ENCODE peak calls at places on chromosomes 1 and 21, in seven cellular contexts. D is IMR-90, B is H1, T is H9, R is mesenchymal stem cell, N is mesendoderm, G is trophoblast cell. A is an unnamed sample. For H3K79me1 and H3K4me1, the result is how much of the 10 kb centered on the place peaks cover.

GRCh38 chr1:68049941-68050878 is at the start of gene DIRAS3:
- DNase-seq in G (peak), N (no peak), R (peak), D (peak), T (no peak), B (no peak), A (no peak)

GRCh38 chr1:24999906-25000305 is 69.8 kb upstream of the RUNX3 start:
- DNase-seq in T (no peak), R (no peak), G (no peak), D (no peak), N (no peak), B (no peak), A (no peak)

GRCh38 chr1:87778896-87779295 is 450.2 kb downstream of the LMO4 start:
- DNase-seq in T (no peak), R (no peak), D (peak), N (peak), G (no peak), B (no peak), A (no peak)

GRCh38 chr1:16972210-16972916 is 8.1 kb downstream of the MFAP2 start:
- DNase-seq in G (no peak), T (no peak), R (no peak), B (no peak), N (no peak), D (no peak), A (no peak)

GRCh38 chr21:31732891-31733520 is 1.1 kb upstream of the SCAF4 start:
- DNase-seq in N (peak), B (no peak), R (no peak), D (peak), G (no peak), T (peak), A (no peak)

GRCh38 chr1:93437976-93438605 is 9.8 kb upstream of the FNBP1L start:
- DNase-seq in N (peak), B (no peak), G (peak), T (no peak), R (peak), D (peak), A (peak)

GRCh38 chr1:21220815-21221214 is 44.1 kb upstream of the EIF4G3 start:
- DNase-seq in T (no peak), N (no peak), R (no peak), G (no peak), B (no peak), D (peak), A (no peak)

GRCh38 chr1:151059342-151060240 is at the start of gene CDC42SE1:
- DNase-seq in B (no peak), R (peak), T (peak), G (peak), N (peak), D (peak), A (peak)

GRCh38 chr1:86067626-86068025 is 88.9 kb downstream of the COL24A1 start:
- DNase-seq in B (no peak), G (no peak), T (no peak), N (no peak), D (peak), R (no peak), A (no peak)

GRCh38 chr1:184650177-184650866 is 104.3 kb downstream of the EDEM3 start:
- DNase-seq in N (no peak), B (no peak), D (no peak), G (peak), R (no peak), T (no peak), A (no peak)

GRCh38 chr1:20891091-20891490 is 104.0 kb upstream of the HP1BP3 start:
- DNase-seq in D (peak), G (no peak), B (no peak), N (no peak), T (no peak), R (peak), A (no peak)

GRCh38 chr1:18926315-18927081 is 24.1 kb upstream of the ALDH4A1 start:
- DNase-seq in D (peak), N (peak), R (peak), B (no peak), G (peak), T (no peak), A (no peak)

GRCh38 chr21:25428537-25428936 is 178.7 kb downstream of the MRPL39 start:
- DNase-seq in R (no peak), D (peak), N (no peak), B (no peak), G (peak), T (no peak), A (no peak)

GRCh38 chr1:114758251-114758832 is 558 bp upstream of the CSDE1 start:
- DNase-seq in N (peak), G (no peak), R (peak), D (no peak), B (no peak), T (no peak), A (no peak)

GRCh38 chr1:1179983-1180861 is 6.5 kb downstream of the TTLL10 start:
- DNase-seq in N (no peak), T (peak), B (no peak), G (no peak), D (no peak), R (no peak), A (no peak)

GRCh38 chr1:61139324-61140055 is 57.1 kb downstream of the NFIA start:
- DNase-seq in T (no peak), R (peak), N (no peak), B (no peak), G (peak), D (peak), A (no peak)

GRCh38 chr1:54871275-54872040 is 15.5 kb downstream of the DHCR24 start:
- DNase-seq in N (no peak), D (no peak), B (no peak), G (no peak), R (no peak), T (no peak), A (no peak)

GRCh38 chr1:88210088-88210825 is 473.8 kb upstream of the PKN2 start:
- DNase-seq in N (no peak), D (no peak), T (no peak), B (no peak), G (no peak), R (no peak), A (no peak)

GRCh38 chr1:209609403-209610377 is 26.2 kb downstream of the CAMK1G start:
- DNase-seq in B (no peak), D (no peak), R (no peak), N (no peak), G (peak), T (no peak), A (no peak)

GRCh38 chr1:151510614-151510956 is 602 bp upstream of the CGN start:
- DNase-seq in G (no peak), N (no peak), B (no peak), D (no peak), R (no peak), T (no peak), A (no peak)

GRCh38 chr21:46048926-46049889 is 48.7 kb upstream of the COL6A2 start:
- DNase-seq in D (peak), T (peak), N (peak), G (peak), R (peak), B (no peak), A (no peak)

GRCh38 chr1:245031041-245031440 is 123.7 kb upstream of the KIF26B start:
- DNase-seq in T (no peak), N (no peak), D (no peak), B (no peak), R (no peak), G (no peak), A (no peak)

GRCh38 chr1:16986596-16987361 is 6.4 kb upstream of the MFAP2 start:
- DNase-seq in N (peak), G (peak), B (no peak), T (peak), R (peak), D (no peak), A (no peak)

GRCh38 chr1:941588-942383 is 17.3 kb downstream of the NOC2L start:
- DNase-seq in B (no peak), D (peak), R (peak), N (peak), T (peak), G (peak), A (peak)

GRCh38 chr1:235759336-235759735 is 107.4 kb downstream of the LYST start:
- DNase-seq in T (no peak), B (no peak), G (peak), N (no peak), R (no peak), D (no peak), A (no peak)

GRCh38 chr1:12811409-12811784 is 19.8 kb downstream of the PRAMEF11 start:
- DNase-seq in B (no peak), T (no peak), G (no peak), R (no peak), D (no peak), N (no peak), A (no peak)

GRCh38 chr1:76170114-76170513 is 95.6 kb downstream of the ST6GALNAC3 start:
- DNase-seq in T (no peak), B (no peak), G (no peak), R (no peak), D (no peak), N (no peak), A (no peak)

GRCh38 chr21:44848821-44849521 is 24.5 kb downstream of the PTTG1IP start:
- DNase-seq in R (no peak), N (no peak), D (no peak), B (no peak), T (no peak), G (no peak), A (no peak)

GRCh38 chr1:2277741-2278488 is 49.8 kb downstream of the SKI start:
- DNase-seq in N (peak), D (no peak), T (peak), B (no peak), R (peak), G (no peak), A (no peak)

GRCh38 chr1:25911162-25911561 is 4.9 kb upstream of the STMN1 start:
- DNase-seq in G (no peak), N (no peak), D (no peak), R (no peak), T (no peak), B (no peak), A (no peak)

GRCh38 chr1:150272379-150272840 is at the start of gene C1orf54:
- DNase-seq in T (peak), N (peak), G (no peak), D (peak), R (peak), B (no peak), A (peak)

GRCh38 chr1:84796201-84796600 is 96.8 kb downstream of the LPAR3 start:
- DNase-seq in G (peak), N (no peak), D (no peak), R (no peak), B (no peak), T (no peak), A (no peak)

GRCh38 chr1:214840366-214840765 is 237.4 kb downstream of the CENPF start:
- DNase-seq in N (no peak), G (no peak), B (no peak), T (no peak), R (no peak), D (peak), A (no peak)

GRCh38 chr1:54051936-54052469 is 1.0 kb downstream of the TMEM59 start:
- DNase-seq in B (no peak), N (peak), T (no peak), D (no peak), R (no peak), G (peak), A (no peak)

GRCh38 chr21:26850116-26850643 is 5.0 kb upstream of the ADAMTS1 start:
- DNase-seq in T (no peak), N (peak), D (peak), G (peak), R (peak), B (no peak), A (peak)

GRCh38 chr1:47788761-47789160 is 208.4 kb downstream of the TRABD2B start:
- DNase-seq in R (no peak), N (no peak), T (no peak), G (peak), B (no peak), D (no peak), A (no peak)

GRCh38 chr1:235882816-235883215 is 16.1 kb upstream of the LYST start:
- DNase-seq in R (no peak), T (no peak), B (no peak), D (no peak), N (no peak), G (no peak), A (no peak)

DNA sequence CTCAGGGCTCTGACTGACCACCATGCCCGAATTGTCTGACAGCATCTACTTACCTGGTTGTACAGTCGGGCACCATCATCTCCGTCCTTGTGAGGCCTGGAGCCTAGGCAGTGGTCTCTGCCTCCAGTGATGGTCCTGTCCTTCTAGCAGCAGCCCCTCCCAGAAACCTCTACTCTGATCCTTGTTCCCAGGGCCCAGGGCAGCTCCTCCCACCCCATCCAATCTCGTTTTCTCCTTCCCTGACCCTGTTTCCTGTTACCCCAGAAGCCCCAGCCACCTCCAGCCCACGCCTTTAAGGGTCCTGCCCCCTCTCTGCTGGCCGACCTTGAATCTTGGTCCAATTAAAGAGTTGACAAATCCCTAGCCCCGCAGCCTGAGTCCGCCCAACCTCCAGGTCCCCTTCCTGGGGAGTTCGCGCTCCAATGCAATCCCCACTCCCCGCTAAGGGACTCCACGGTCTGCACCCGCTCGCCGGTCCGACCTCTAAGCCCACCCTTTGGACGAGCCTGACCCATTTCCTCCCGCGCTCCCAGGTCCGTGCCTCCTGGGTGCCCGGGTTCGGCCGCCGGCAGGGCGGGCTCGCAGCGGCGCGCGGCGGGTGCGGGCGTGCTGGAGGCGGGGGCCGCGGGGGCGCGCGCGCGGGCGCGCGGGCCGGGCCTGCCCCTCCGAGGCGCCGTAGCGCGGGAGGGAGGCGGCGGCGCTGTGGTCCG is at the start of gene B4GALT2:
- DNase-seq in R (no peak), T (peak), N (peak), G (peak), B (no peak), D (no peak), A (no peak)
- H3K79me1 ChIP-seq in R (under half), T (under half), N (under half), G (under half), B (under half), D (under half), A (under half)

GRCh38 chr21:14685568-14685967 is 139.5 kb upstream of the SAMSN1 start:
- DNase-seq in B (no peak), T (no peak), G (peak), N (no peak), R (no peak), D (no peak), A (no peak)
- H3K4me1 ChIP-seq in B (under half), T (under half), G (under half), N (under half), R (under half), D (under half), A (under half)

GRCh38 chr1:14704846-14705245 is 106.4 kb downstream of the KAZN start:
- DNase-seq in N (no peak), D (no peak), G (no peak), R (no peak), B (no peak), T (no peak), A (no peak)
- H2BK5ac ChIP-seq in N (no peak), D (no peak), G (no peak), R (no peak), B (no peak), T (no peak), A (no peak)

GRCh38 chr1:110460253-110461220 is 9.6 kb downstream of the PROK1 start:
- DNase-seq in N (peak), B (no peak), D (peak), T (peak), R (peak), G (peak), A (peak)

GRCh38 chr1:110462964-110463363 is 12.0 kb downstream of the PROK1 start:
- DNase-seq in T (no peak), N (no peak), B (no peak), D (peak), R (no peak), G (no peak), A (no peak)

GRCh38 chr1:110463695-110464094 is 12.7 kb downstream of the PROK1 start:
- DNase-seq in T (no peak), N (no peak), D (peak), G (no peak), B (no peak), R (peak), A (no peak)

GRCh38 chr1:110464340-110464739 is 13.4 kb downstream of the PROK1 start:
- DNase-seq in R (peak), D (peak), B (no peak), G (peak), T (no peak), N (no peak), A (no peak)

DNA sequence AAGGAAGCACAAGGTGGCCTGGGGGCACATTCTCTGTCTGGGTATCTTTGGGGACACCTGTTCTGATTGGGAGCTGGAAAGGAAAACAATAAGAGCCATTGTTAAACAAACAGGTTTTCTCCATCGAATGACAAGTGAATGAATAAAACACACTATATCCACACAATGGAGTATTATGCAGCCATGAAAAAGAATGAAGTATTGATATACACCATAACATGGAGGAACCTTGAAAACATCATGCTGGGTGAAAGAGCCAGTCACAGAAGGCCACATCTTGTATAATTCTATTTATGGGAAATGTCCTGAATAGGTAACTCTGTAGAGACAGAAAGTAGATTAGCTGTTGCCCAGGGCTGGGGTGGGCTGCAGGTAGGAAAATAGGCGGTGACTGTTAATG is 11.1 kb downstream of the PROK1 start:
- DNase-seq in R (no peak), D (no peak), B (no peak), T (no peak), N (no peak), G (no peak), A (no peak)
- H3K79me1 ChIP-seq in R (under half), D (under half), B (under half), T (under half), N (under half), G (under half), A (under half)

GRCh38 chr1:156282143-156282478 is 514 bp downstream of the SMG5 start:
- DNase-seq in R (no peak), N (peak), D (no peak), G (peak), T (no peak), B (no peak), A (no peak)
- H3K4me1 ChIP-seq in R (under half), N (under half), D (under half), G (under half), T (under half), B (under half), A (under half)

DNA sequence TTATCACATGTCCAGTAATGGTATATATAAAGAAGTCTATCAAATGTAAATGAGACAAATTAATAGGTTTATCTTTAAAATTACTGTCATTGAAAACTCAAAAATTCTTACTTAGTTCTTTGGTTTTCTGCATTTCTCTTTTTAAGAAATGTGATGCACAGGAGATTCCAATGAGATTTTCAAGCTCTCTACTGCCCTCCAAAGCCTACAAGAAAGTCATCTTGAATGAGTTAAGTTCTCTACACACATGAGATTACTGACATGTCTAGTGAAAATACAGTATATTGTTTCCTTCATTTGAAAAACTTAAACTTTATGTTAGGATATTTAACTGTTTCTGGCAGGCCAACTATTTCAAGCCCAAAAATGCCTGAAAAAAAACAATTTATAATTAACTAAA is 68.8 kb downstream of the ITGB3BP start:
- DNase-seq in N (peak), B (no peak), T (no peak), R (peak), D (peak), G (no peak), A (no peak)
- H2BK5ac ChIP-seq in N (no peak), B (no peak), T (no peak), R (no peak), D (no peak), G (no peak), A (no peak)

GRCh38 chr1:49842596-49842995 is 181.2 kb downstream of the AGBL4 start:
- DNase-seq in N (no peak), G (no peak), B (no peak), D (no peak), T (no peak), R (no peak), A (no peak)

DNA sequence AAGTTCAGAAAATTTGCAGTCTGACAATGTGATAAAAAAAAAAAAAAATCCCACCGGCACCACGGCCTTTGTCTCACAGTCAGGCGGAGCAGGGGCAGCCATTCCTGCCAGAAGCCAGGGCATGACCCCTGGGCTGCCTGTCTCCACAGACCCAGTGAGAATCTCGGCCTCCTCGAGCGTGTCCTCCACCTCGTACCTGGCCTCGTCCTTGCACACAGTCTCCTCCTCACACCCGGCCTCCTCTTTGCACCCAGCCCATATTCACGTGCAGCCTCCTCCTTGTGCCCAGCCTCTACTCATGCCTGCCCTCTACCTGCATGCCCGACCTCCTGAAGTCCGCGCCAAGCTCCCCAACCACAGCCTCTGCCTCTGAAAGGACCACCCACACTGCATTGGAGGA is 182.0 kb downstream of the AGBL4 start:
- DNase-seq in R (no peak), T (no peak), N (no peak), G (no peak), D (no peak), B (no peak), A (no peak)
- H3K79me1 ChIP-seq in R (under half), T (under half), N (under half), G (under half), D (under half), B (under half), A (under half)

GRCh38 chr1:163169553-163169952 is 33.2 kb downstream of the RGS5 start:
- DNase-seq in G (no peak), B (no peak), R (no peak), T (no peak), D (no peak), N (no peak), A (no peak)

GRCh38 chr1:163168053-163168452 is 34.7 kb downstream of the RGS5 start:
- DNase-seq in G (peak), B (no peak), T (no peak), D (peak), N (peak), R (peak), A (no peak)

GRCh38 chr1:163163861-163164582 is 38.7 kb downstream of the RGS5 start:
- DNase-seq in R (peak), T (no peak), B (no peak), N (no peak), D (peak), G (no peak), A (no peak)

GRCh38 chr1:163165119-163165518 is 37.6 kb downstream of the RGS5 start:
- DNase-seq in R (no peak), B (no peak), D (no peak), G (no peak), T (no peak), N (no peak), A (no peak)

GRCh38 chr1:163166886-163167555 is 35.7 kb downstream of the RGS5 start:
- DNase-seq in B (no peak), G (no peak), N (no peak), T (no peak), D (peak), R (peak), A (no peak)
- H3K4me1 ChIP-seq in B (under half), G (under half), N (under half), T (under half), D (under half), R (under half), A (under half)